ENCODE peak calls at places on chromosomes 11 and 22, in four cellular contexts. K, P, N and G are unnamed samples.

GRCh38 chr11:61669417-61669816 is 10.8 kb upstream of the DAGLA start:
- DNase-seq in K (no peak), P (no peak), N (no peak), G (no peak)

GRCh38 chr11:57562596-57562995 is 4.9 kb downstream of the UBE2L6 start:
- DNase-seq in K (no peak), P (no peak), N (no peak), G (no peak)

GRCh38 chr11:34318111-34319037 is 39.4 kb downstream of the ABTB2 start:
- DNase-seq in K (peak; percentile 65), P (no peak), N (no peak), G (no peak)

GRCh38 chr11:80144932-80145612 is 704.2 kb upstream of the TENM4 start:
- DNase-seq in K (no peak), P (no peak), N (no peak), G (no peak)

GRCh38 chr11:2534957-2535672 is 90.3 kb downstream of the KCNQ1 start:
- DNase-seq in K (no peak), P (no peak), N (no peak), G (no peak)

GRCh38 chr22:49352361-49353169 is 475.1 kb downstream of the BRD1 start:
- DNase-seq in K (no peak), P (no peak), N (no peak), G (no peak)

GRCh38 chr22:24325105-24325757 is 54.6 kb downstream of the SPECC1L start:
- DNase-seq in K (peak; percentile 97), P (peak; percentile 80), N (no peak), G (peak; percentile 92)

GRCh38 chr11:128342511-128343133 is 244.7 kb downstream of the ETS1 start:
- DNase-seq in K (no peak), P (peak; percentile 59), N (no peak), G (peak; percentile 74)

GRCh38 chr11:121841487-121842167 is 274.4 kb downstream of the BLID start:
- DNase-seq in K (peak; percentile 57), P (no peak), N (no peak), G (peak; percentile 81)

GRCh38 chr11:2531277-2531986 is 86.6 kb downstream of the KCNQ1 start:
- DNase-seq in K (peak; percentile 25), P (peak; percentile 85), N (peak; percentile 11), G (peak; percentile 13)

GRCh38 chr22:46865052-46865434 is 102.6 kb downstream of the TBC1D22A start:
- DNase-seq in K (no peak), P (no peak), N (no peak), G (no peak)

GRCh38 chr22:46115388-46115678 is 35.0 kb upstream of the PPARA start:
- DNase-seq in K (no peak), P (no peak), N (no peak), G (no peak)

GRCh38 chr11:44559207-44559943 is 6.1 kb upstream of the CD82 start:
- DNase-seq in K (no peak), P (peak; percentile 39), N (no peak), G (no peak)

GRCh38 chr11:92776676-92777075 is 192.8 kb upstream of the MTNR1B start:
- DNase-seq in K (no peak), P (no peak), N (no peak), G (no peak)

GRCh38 chr22:37163618-37164534 is 14.2 kb upstream of the IL2RB start:
- DNase-seq in K (no peak), P (peak; percentile 78), N (no peak), G (no peak)

GRCh38 chr11:22733433-22733832 is 67.0 kb downstream of the GAS2 start:
- DNase-seq in K (no peak), P (no peak), N (no peak), G (no peak)

GRCh38 chr11:109071712-109072524 is 350.1 kb upstream of the C11orf87 start:
- DNase-seq in K (no peak), P (no peak), N (no peak), G (peak; percentile 45)

GRCh38 chr11:72103754-72104167 is 664 bp upstream of the LAMTOR1 start:
- DNase-seq in K (no peak), P (no peak), N (no peak), G (no peak)

GRCh38 chr11:61947486-61948210 is 2.5 kb upstream of the BEST1 start:
- DNase-seq in K (peak; percentile 84), P (peak; percentile 88), N (peak; percentile 59), G (peak; percentile 80)

GRCh38 chr11:64601605-64602465 is 10.8 kb downstream of the SLC22A12 start:
- DNase-seq in K (no peak), P (no peak), N (no peak), G (no peak)

GRCh38 chr22:37233751-37234631 is 10.1 kb downstream of the RAC2 start:
- DNase-seq in K (no peak), P (no peak), N (no peak), G (no peak)

GRCh38 chr11:32081901-32082300 is 9.0 kb upstream of the RCN1 start:
- DNase-seq in K (no peak), P (no peak), N (no peak), G (no peak)

GRCh38 chr22:37267128-37267587 is 15.2 kb upstream of the CYTH4 start:
- DNase-seq in K (no peak), P (peak; percentile 79), N (no peak), G (no peak)

GRCh38 chr11:46352063-46352841 is 5.0 kb downstream of the DGKZ start:
- DNase-seq in K (no peak), P (no peak), N (no peak), G (no peak)

GRCh38 chr22:18005201-18005926 is 19.0 kb downstream of the MICAL3 start:
- DNase-seq in K (no peak), P (no peak), N (no peak), G (no peak)

GRCh38 chr11:111729441-111729840 is 36.7 kb downstream of the PPP2R1B start:
- DNase-seq in K (no peak), P (no peak), N (no peak), G (no peak)

GRCh38 chr11:19924321-19925115 is 211.9 kb downstream of the NAV2 start:
- DNase-seq in K (no peak), P (no peak), N (no peak), G (no peak)

GRCh38 chr11:3046190-3046589 is 11.0 kb downstream of the CARS1 start:
- DNase-seq in K (no peak), P (no peak), N (no peak), G (no peak)

GRCh38 chr22:46731246-46732040 is 6.6 kb downstream of the CERK start:
- DNase-seq in K (no peak), P (no peak), N (no peak), G (no peak)

GRCh38 chr11:46701078-46701654 is 335 bp downstream of the ZNF408 start:
- DNase-seq in K (no peak), P (no peak), N (no peak), G (no peak)

GRCh38 chr11:8233691-8234424 is 29.8 kb downstream of the LMO1 start:
- DNase-seq in K (no peak), P (no peak), N (no peak), G (no peak)

GRCh38 chr11:86644291-86644690 is 28.1 kb downstream of the ME3 start:
- DNase-seq in K (peak; percentile 25), P (no peak), N (no peak), G (peak; percentile 63)

GRCh38 chr11:2885017-2885675 is 429 bp downstream of the CDKN1C start:
- DNase-seq in K (no peak), P (peak; percentile 73), N (peak; percentile 47), G (no peak)

GRCh38 chr22:36331306-36331911 is 56.4 kb downstream of the MYH9 start:
- DNase-seq in K (peak; percentile 90), P (peak; percentile 84), N (peak; percentile 48), G (peak; percentile 88)